ENCODE peak calls at places on chromosomes 13 and 19, in eight cellular contexts. Y is OCI-LY7; K is CD8-positive, alpha-beta memory T cell; E is BE2C; Z is effector CD4-positive, alpha-beta T cell; Q is breast epithelium; D is heart left ventricle; U is AG08396. G is an unnamed sample.

GRCh38 chr19:18417250-18418033 is 1.8 kb upstream of the SSBP4 start:
- DNase-seq in Z (no peak), Y (no peak), K (peak; percentile 34), E (peak; percentile 86), U (peak; percentile 81), Q (no peak), D (peak; percentile 94), G (no peak)

GRCh38 chr19:30406220-30406944 is 34.2 kb downstream of the ZNF536 start:
- DNase-seq in K (no peak), E (peak; percentile 60), Z (no peak), Y (no peak), D (no peak), Q (no peak), U (peak; percentile 61), G (no peak)

GRCh38 chr19:23263396-23263795 is 13.2 kb upstream of the ZNF724 start:
- DNase-seq in U (no peak), E (no peak), K (no peak), D (no peak), Z (no peak), Q (no peak), Y (no peak), G (no peak)

GRCh38 chr19:40416918-40417713 is 3.9 kb upstream of the PRX start:
- DNase-seq in D (peak; percentile 80), U (peak; percentile 37), Z (no peak), E (no peak), Q (peak; percentile 71), Y (peak; percentile 39), K (no peak), G (no peak)

GRCh38 chr13:105921711-105922110 is 613.8 kb downstream of the EFNB2 start:
- DNase-seq in E (no peak), D (no peak), Y (no peak), U (no peak), K (no peak), Z (no peak), Q (no peak), G (no peak)

GRCh38 chr13:19622189-19622588 is 11.3 kb upstream of the MPHOSPH8 start:
- DNase-seq in K (no peak), U (no peak), Q (no peak), Y (no peak), E (no peak), D (no peak), Z (no peak), G (no peak)

GRCh38 chr19:42071247-42071646 is 1.2 kb upstream of the GRIK5 start:
- DNase-seq in E (no peak), Q (no peak), U (no peak), Z (no peak), D (no peak), K (no peak), Y (no peak), G (no peak)

GRCh38 chr19:3440082-3440481 is 40.2 kb downstream of the SMIM24 start:
- DNase-seq in Y (peak; percentile 50), U (peak; percentile 53), Z (peak; percentile 47), K (peak; percentile 35), D (no peak), E (peak; percentile 64), Q (no peak), G (no peak)

GRCh38 chr13:110681868-110682550 is 23.9 kb downstream of the CARS2 start:
- DNase-seq in U (no peak), K (no peak), Y (no peak), D (no peak), Z (no peak), E (no peak), Q (no peak), G (no peak)

GRCh38 chr13:111637365-111637764 is 316.9 kb downstream of the TEX29 start:
- DNase-seq in Y (no peak), Q (no peak), D (no peak), E (no peak), K (no peak), Z (no peak), U (no peak), G (no peak)

GRCh38 chr19:2488942-2489731 is 13.2 kb downstream of the GADD45B start:
- DNase-seq in U (peak; percentile 81), D (peak; percentile 72), E (peak; percentile 77), Z (no peak), Y (peak; percentile 68), K (no peak), Q (no peak), G (no peak)

GRCh38 chr19:49019242-49019932 is 2.5 kb upstream of the LHB start:
- DNase-seq in U (peak; percentile 61), E (peak; percentile 88), Z (peak; percentile 48), Y (peak; percentile 56), K (peak; percentile 64), Q (peak; percentile 57), D (peak; percentile 33), G (peak; percentile 69)

GRCh38 chr13:107020393-107020792 is 452.5 kb upstream of the ARGLU1 start:
- DNase-seq in D (no peak), K (no peak), E (no peak), Z (no peak), Q (no peak), Y (no peak), U (no peak), G (no peak)

GRCh38 chr19:51272183-51272817 is 21.4 kb downstream of the SIGLECL1 start:
- DNase-seq in Y (no peak), D (no peak), K (peak; percentile 14), E (no peak), Z (no peak), Q (no peak), U (no peak), G (no peak)

GRCh38 chr13:23567792-23568480 is 2.3 kb upstream of the TNFRSF19 start:
- DNase-seq in Q (no peak), E (no peak), D (no peak), K (no peak), U (no peak), Z (no peak), Y (no peak), G (no peak)

GRCh38 chr13:53189162-53189561 is 160.5 kb downstream of the OLFM4 start:
- DNase-seq in Z (no peak), U (no peak), Y (no peak), D (no peak), Q (no peak), E (no peak), K (no peak), G (no peak)

GRCh38 chr13:37208052-37208451 is 102.6 kb upstream of the CSNK1A1L start:
- DNase-seq in Z (no peak), U (no peak), Q (no peak), Y (no peak), E (no peak), D (no peak), K (no peak), G (no peak)

GRCh38 chr19:8611890-8612806 is 1.6 kb upstream of the ADAMTS10 start:
- DNase-seq in Y (no peak), E (no peak), D (peak; percentile 52), K (no peak), Q (no peak), Z (no peak), U (peak; percentile 64), G (no peak)

GRCh38 chr13:37070145-37070695 is 10.7 kb upstream of the SUPT20H start:
- DNase-seq in D (no peak), Z (no peak), K (no peak), Y (no peak), Q (no peak), U (no peak), E (peak; percentile 19), G (no peak)